ENCODE peak calls at places on chromosome 10, in six cellular contexts. E is endothelial cell, T is RWPE1, L is neural crest cell, F is AG04449, O is fibroblast of pulmonary artery. V is an unnamed sample.

GRCh38 chr10:15253951-15254807 is 85.7 kb upstream of the NMT2 start:
- DNase-seq in E (no peak), T (no peak), L (no peak), F (no peak), O (no peak), V (no peak)

GRCh38 chr10:95767884-95768556 is 12.1 kb downstream of the ENTPD1 start:
- DNase-seq in E (no peak), T (no peak), L (no peak), F (no peak), O (peak), V (no peak)

GRCh38 chr10:110172155-110172554 is 35.2 kb upstream of the MXI1 start:
- DNase-seq in E (no peak), T (peak), L (no peak), F (no peak), O (no peak), V (no peak)

GRCh38 chr10:32692174-32692573 is 246.2 kb downstream of the CCDC7 start:
- DNase-seq in E (no peak), T (peak), L (no peak), F (peak), O (peak), V (no peak)

GRCh38 chr10:77637474-77637985 is at the start of gene KCNMA1:
- DNase-seq in E (peak), T (peak), L (no peak), F (no peak), O (no peak), V (no peak)

GRCh38 chr10:89684604-89685003 is 16.8 kb upstream of the KIF20B start:
- DNase-seq in E (no peak), T (no peak), L (no peak), F (no peak), O (peak), V (no peak)

GRCh38 chr10:44383749-44384600 is 922 bp downstream of the CXCL12 start:
- DNase-seq in E (no peak), T (no peak), L (no peak), F (no peak), O (peak), V (no peak)

GRCh38 chr10:97612386-97612785 is 20.9 kb downstream of the MORN4 start:
- DNase-seq in E (no peak), T (peak), L (no peak), F (no peak), O (peak), V (no peak)

GRCh38 chr10:5615263-5615820 is 51.1 kb downstream of the ASB13 start:
- DNase-seq in E (no peak), T (no peak), L (no peak), F (no peak), O (no peak), V (no peak)

GRCh38 chr10:56632537-56632936 is 271.5 kb upstream of the ZWINT start:
- DNase-seq in E (no peak), T (no peak), L (no peak), F (no peak), O (no peak), V (no peak)
- TF ChIP-seq CTCF in E (no peak), T (no peak), L (no peak), F (no peak), O (no peak), V (no peak)

DNA sequence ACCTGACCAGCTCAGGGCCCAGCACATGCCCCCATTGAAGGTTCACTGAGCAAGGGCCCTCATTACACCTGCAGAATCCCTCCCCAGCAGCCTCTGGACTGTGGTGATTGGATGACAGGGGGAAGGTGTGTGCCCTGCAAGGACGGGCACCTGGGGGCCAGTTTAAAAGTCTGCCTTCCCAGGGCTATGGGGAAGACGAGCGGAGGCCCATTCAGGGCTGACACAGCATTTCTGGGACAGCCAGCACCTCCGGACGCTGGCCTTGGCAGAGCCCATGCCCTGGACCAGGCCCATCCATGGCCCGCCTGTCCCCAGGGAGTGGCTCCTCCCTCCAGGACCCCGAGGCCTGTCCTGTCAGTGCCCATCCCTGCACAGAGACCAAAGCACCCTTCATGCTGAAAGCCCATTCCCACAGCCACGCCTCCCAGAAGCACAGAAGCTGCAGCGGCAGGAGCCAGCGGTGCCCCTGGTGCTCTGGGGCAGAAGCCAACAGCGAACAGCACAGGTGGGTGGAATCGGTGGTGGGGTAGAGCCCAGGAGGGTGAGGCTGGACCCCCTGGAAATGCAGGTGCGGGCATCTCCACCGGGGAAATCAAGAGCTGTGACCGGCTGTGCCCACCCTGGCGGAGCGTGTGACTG is 44.9 kb upstream of the PPP2R2D start:
- DNase-seq in E (no peak), T (no peak), L (no peak), F (no peak), O (no peak), V (no peak)
- TF ChIP-seq CTCF in E (no peak), T (no peak), L (no peak), F (no peak), O (no peak), V (no peak)

GRCh38 chr10:93926613-93927012 is 32.8 kb downstream of the SLC35G1 start:
- DNase-seq in E (no peak), T (no peak), L (no peak), F (no peak), O (no peak), V (no peak)

GRCh38 chr10:93917814-93918213 is 24.0 kb downstream of the SLC35G1 start:
- DNase-seq in E (no peak), T (no peak), L (no peak), F (no peak), O (no peak), V (no peak)

GRCh38 chr10:93917064-93917391 is 23.2 kb downstream of the SLC35G1 start:
- DNase-seq in E (no peak), T (no peak), L (no peak), F (no peak), O (no peak), V (no peak)

GRCh38 chr10:93916257-93917063 is 22.7 kb downstream of the SLC35G1 start:
- DNase-seq in E (no peak), T (peak), L (no peak), F (no peak), O (peak), V (no peak)

GRCh38 chr10:93921338-93921737 is 27.6 kb downstream of the SLC35G1 start:
- DNase-seq in E (peak), T (no peak), L (no peak), F (no peak), O (no peak), V (no peak)
- TF ChIP-seq CTCF in E (peak), T (peak), L (peak), F (no peak), O (peak), V (no peak)

GRCh38 chr10:24723788-24724380 is at the start of gene ARHGAP21:
- DNase-seq in E (peak), T (peak), L (peak), F (no peak), O (peak), V (no peak)

GRCh38 chr10:24723386-24723787 is 300 bp downstream of the ARHGAP21 start:
- DNase-seq in E (no peak), T (no peak), L (no peak), F (no peak), O (peak), V (no peak)

GRCh38 chr10:24726626-24727025 is 2.9 kb upstream of the ARHGAP21 start:
- DNase-seq in E (no peak), T (no peak), L (no peak), F (no peak), O (no peak), V (no peak)

GRCh38 chr10:24722676-24723385 is 856 bp downstream of the ARHGAP21 start:
- DNase-seq in E (peak), T (no peak), L (peak), F (no peak), O (peak), V (no peak)

DNA sequence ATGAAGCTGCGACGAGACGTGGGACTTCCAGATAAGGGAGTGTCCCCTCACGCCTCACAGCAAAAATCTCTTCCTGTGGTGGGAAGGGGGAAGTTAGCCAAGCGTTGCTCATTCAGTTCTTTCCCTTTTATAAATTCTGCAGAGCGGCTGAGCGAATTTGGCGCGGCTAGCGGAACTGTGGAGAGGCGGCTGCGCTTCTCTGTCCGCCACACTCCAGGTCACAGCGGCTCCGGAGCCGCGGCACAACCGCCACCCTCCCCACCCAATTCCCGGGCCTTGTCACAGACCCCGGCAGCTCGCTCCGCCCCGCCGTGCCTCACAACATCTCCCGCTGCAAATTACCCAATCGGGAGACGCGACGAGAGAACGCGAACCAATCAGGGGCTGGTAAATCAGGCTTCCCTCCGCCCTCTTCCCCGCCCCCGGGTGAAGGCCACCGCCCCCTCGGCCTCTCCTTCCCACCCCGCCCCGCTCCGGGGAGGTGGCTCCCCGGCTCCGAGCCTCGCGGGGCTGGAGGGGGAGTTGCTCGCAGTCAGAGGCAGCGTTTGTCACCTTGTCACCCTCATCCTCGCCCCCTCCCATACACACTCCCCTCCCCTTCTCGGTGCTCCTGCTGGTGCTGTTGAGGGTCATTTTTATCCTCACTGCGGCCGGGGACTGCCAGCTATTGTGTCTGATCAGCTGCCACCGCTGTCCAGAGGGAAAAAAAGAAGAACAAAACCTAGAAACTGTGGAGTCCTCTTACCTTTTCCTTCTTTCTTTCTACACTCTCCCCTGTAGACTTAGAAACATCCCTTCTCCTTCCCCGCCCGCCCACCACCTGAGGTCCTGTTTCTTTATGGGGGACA is 918 bp upstream of the ARHGAP21 start:
- DNase-seq in E (peak), T (peak), L (peak), F (peak), O (peak), V (peak)
- TF ChIP-seq CTCF in E (no peak), T (no peak), L (no peak), F (no peak), O (no peak), V (no peak)

GRCh38 chr10:62244785-62245595 is 23.7 kb downstream of the RTKN2 start:
- DNase-seq in E (peak), T (peak), L (no peak), F (no peak), O (peak), V (no peak)
- TF ChIP-seq CTCF in E (peak), T (peak), L (peak), F (peak), O (peak), V (no peak)

DNA sequence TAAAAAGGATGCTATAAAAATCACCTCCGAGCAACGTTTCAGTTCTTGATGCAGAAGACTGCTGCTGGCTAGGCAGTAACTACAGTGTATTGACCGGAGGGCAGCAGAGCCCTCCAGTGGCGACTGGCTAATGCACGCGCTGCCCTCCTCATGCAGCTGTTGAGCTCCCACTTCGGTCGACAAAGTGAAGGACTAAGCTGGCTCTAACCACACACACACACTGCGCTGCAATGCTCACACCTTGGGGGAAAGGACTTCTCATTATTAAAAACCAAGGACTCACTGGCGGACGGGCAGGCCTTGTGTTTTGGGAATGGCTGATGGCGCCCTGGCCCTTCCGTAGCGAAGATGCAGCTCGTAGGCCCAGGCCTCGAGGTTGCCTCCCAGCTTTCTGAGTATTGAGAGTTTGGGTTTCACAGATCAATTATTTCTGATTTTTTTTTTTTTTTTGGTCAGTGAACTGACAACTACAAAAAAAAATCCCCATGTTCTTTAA is 120.9 kb upstream of the DIP2C start:
- DNase-seq in E (peak), T (no peak), L (peak), F (no peak), O (peak), V (no peak)
- TF ChIP-seq CTCF in E (no peak), T (peak), L (peak), F (peak), O (peak), V (no peak)

GRCh38 chr10:122492955-122493597 is 31.7 kb downstream of the HTRA1 start:
- DNase-seq in E (no peak), T (no peak), L (no peak), F (no peak), O (no peak), V (no peak)
- TF ChIP-seq CTCF in E (no peak), T (no peak), L (no peak), F (no peak), O (no peak), V (no peak)

DNA sequence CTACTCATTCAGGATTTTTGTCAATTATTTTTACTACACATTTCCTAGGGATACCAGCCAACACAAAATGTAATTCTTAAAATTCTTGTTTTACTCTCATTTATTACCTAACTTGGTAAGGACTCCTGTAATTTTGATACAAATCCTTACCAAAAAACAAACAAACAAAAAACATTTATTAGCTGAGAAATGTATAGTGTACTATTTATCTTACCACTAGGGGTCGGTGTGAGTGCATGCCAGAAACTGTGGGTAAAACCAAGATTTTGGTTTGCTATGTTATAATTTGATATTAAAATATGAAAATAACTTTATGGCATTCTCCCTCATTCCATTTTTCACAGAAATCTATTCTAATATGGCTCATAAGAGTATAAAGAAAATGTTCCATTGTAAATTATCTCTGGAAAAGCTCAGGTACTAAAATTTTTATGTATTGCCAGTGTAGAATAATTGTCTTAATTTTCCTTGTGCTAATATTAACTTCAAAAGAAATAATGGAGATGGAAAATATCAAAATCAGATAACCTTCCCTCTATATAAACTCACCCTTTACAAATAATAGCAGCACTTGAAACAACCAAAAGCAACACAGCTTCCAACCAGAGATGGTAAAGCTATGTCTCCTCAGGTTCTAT is 290.8 kb upstream of the PCDH15 start:
- DNase-seq in E (no peak), T (peak), L (no peak), F (no peak), O (peak), V (no peak)
- TF ChIP-seq CTCF in E (peak), T (peak), L (peak), F (peak), O (peak), V (peak)

DNA sequence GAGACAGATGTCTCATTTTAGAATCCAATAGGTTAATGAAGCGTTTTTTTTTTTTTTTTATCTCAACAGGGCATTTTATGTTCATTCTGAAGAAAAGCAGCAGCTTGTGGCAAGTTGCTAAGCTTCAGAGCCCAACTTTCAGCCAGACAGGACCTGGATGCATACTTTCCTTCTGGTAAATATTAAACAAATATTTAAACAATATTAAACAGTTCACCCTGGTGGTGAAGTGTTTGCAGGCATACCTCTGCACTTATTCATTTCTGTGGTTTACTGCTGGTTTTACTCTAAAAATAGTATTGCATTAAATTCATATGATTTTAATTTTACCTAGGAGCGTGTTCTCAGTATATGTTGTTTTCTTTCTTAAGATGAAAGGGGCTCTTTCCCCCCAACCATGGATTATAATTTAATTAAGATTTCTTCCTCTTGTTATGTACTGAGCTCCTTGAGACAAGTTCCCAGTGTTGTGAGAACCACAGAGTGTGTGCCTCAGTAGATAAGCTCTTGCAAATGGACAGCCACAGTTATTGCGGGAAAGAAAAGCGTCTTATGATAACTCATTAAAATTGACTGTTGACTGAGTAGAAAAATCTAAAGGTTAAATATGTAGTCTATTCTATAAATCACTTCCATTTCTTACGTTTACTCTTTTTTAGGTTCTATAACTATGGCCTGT is 155.8 kb downstream of the MALRD1 start:
- DNase-seq in E (no peak), T (no peak), L (no peak), F (no peak), O (peak), V (no peak)
- TF ChIP-seq CTCF in E (no peak), T (no peak), L (no peak), F (no peak), O (no peak), V (no peak)

GRCh38 chr10:124349993-124350280 is 68.8 kb downstream of the OAT start:
- DNase-seq in E (no peak), T (no peak), L (no peak), F (no peak), O (no peak), V (no peak)

GRCh38 chr10:124348801-124349200 is 69.9 kb downstream of the OAT start:
- DNase-seq in E (no peak), T (no peak), L (no peak), F (no peak), O (no peak), V (no peak)

GRCh38 chr10:124349231-124349992 is 69.3 kb downstream of the OAT start:
- DNase-seq in E (no peak), T (no peak), L (no peak), F (no peak), O (no peak), V (no peak)

GRCh38 chr10:124351481-124352220 is 67.1 kb downstream of the OAT start:
- DNase-seq in E (no peak), T (no peak), L (no peak), F (no peak), O (no peak), V (no peak)

DNA sequence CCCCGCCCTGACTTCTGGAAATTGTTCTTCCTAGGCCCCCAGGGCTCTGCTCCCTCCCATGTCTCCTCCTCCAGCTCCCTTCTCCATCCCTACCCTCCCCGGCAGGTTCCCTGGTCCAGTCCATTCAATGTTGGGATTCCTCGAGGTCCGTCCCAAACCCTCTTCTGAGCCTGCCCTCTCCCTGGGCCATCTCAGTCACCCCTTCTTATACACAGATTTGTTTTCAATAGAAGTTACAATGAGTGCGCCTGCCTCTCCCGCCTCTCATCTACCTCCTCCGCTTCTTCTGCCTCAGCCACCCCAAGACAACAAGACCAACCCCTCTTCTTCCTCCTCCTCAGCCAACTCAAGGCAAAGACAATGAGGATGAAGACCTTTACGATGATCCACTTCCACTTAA is 67.9 kb downstream of the OAT start:
- DNase-seq in E (no peak), T (no peak), L (no peak), F (no peak), O (no peak), V (no peak)
- TF ChIP-seq CTCF in E (no peak), T (no peak), L (no peak), F (no peak), O (no peak), V (no peak)